ENCODE peak calls at places on chromosome 15, in four cellular contexts. F is psoas muscle, C is SJSA1, X is ovary. L is an unnamed sample. For H3K9me3 and H3K4me1, the result is how much of the 10 kb centered on the place peaks cover.

GRCh38 chr15:60000113-60000823 is 3.8 kb upstream of the FOXB1 start:
- DNase-seq in F (no peak), C (no peak), X (no peak), L (no peak)

GRCh38 chr15:77418341-77419049 is 1.4 kb downstream of the PEAK1 start:
- DNase-seq in F (no peak), C (no peak), X (no peak), L (no peak)

GRCh38 chr15:66580643-66581042 is 14.8 kb upstream of the LCTL start:
- DNase-seq in F (peak), C (peak), X (no peak), L (no peak)

GRCh38 chr15:85865070-85865684 is 70.5 kb upstream of the KLHL25 start:
- DNase-seq in F (peak), C (peak), X (no peak), L (no peak)

GRCh38 chr15:64864080-64864479 is 22.4 kb downstream of the PLEKHO2 start:
- DNase-seq in F (no peak), C (no peak), X (no peak), L (no peak)

GRCh38 chr15:65055201-65055870 is 10.1 kb downstream of the SLC51B start:
- DNase-seq in F (no peak), C (peak), X (no peak), L (no peak)

GRCh38 chr15:31298707-31299172 is 27.9 kb upstream of the KLF13 start:
- DNase-seq in F (no peak), C (peak), X (no peak), L (no peak)

GRCh38 chr15:35741881-35742280 is 195.9 kb upstream of the DPH6 start:
- DNase-seq in F (no peak), C (no peak), X (no peak), L (no peak)

GRCh38 chr15:39135989-39136388 is 444.9 kb upstream of the THBS1 start:
- DNase-seq in F (no peak), C (peak), X (no peak), L (no peak)

GRCh38 chr15:39803016-39803415 is 20.4 kb upstream of the FSIP1 start:
- DNase-seq in F (no peak), C (no peak), X (no peak), L (no peak)

GRCh38 chr15:57782731-57783130 is 76.2 kb downstream of the POLR2M start:
- DNase-seq in F (no peak), C (no peak), X (no peak), L (no peak)

GRCh38 chr15:70100495-70101331 is 3.0 kb upstream of the TLE3 start:
- DNase-seq in F (peak), C (peak), X (peak), L (peak)

GRCh38 chr15:89500397-89501270 is 4.3 kb upstream of the RHCG start:
- DNase-seq in F (no peak), C (no peak), X (no peak), L (no peak)

GRCh38 chr15:58448906-58449305 is 17.1 kb downstream of the LIPC start:
- DNase-seq in F (no peak), C (no peak), X (no peak), L (no peak)

GRCh38 chr15:81002004-81002253 is 1.2 kb downstream of the TLNRD1 start:
- DNase-seq in F (no peak), C (no peak), X (no peak), L (no peak)

GRCh38 chr15:40245666-40246065 is 6.8 kb downstream of the PAK6 start:
- DNase-seq in F (no peak), C (peak), X (peak), L (no peak)

GRCh38 chr15:78341057-78341763 is 1.1 kb downstream of the CRABP1 start:
- DNase-seq in F (no peak), C (no peak), X (no peak), L (no peak)

GRCh38 chr15:66951531-66951930 is 113.9 kb upstream of the SMAD3 start:
- DNase-seq in F (no peak), C (no peak), X (no peak), L (no peak)

GRCh38 chr15:31419820-31420219 is 93.2 kb downstream of the KLF13 start:
- DNase-seq in F (no peak), C (no peak), X (no peak), L (no peak)

GRCh38 chr15:57356636-57357035 is 19.7 kb upstream of the CGNL1 start:
- DNase-seq in F (no peak), C (peak), X (no peak), L (no peak)

GRCh38 chr15:43775411-43775965 is 1.3 kb downstream of the ELL3 start:
- DNase-seq in F (peak), C (peak), X (peak), L (no peak)

GRCh38 chr15:25072857-25073476 is 118.2 kb downstream of the SNRPN start:
- DNase-seq in F (no peak), C (no peak), X (no peak), L (no peak)
- H3K9me3 ChIP-seq in F (half or more), C (half or more), X (under half), L (half or more)

GRCh38 chr15:63509056-63509696 is 4.8 kb downstream of the USP3 start:
- DNase-seq in F (no peak), C (no peak), X (no peak), L (no peak)

GRCh38 chr15:63509933-63510547 is 5.6 kb downstream of the USP3 start:
- DNase-seq in F (no peak), C (no peak), X (no peak), L (no peak)

GRCh38 chr15:63512148-63512547 is 7.8 kb downstream of the USP3 start:
- DNase-seq in F (no peak), C (no peak), X (no peak), L (no peak)

GRCh38 chr15:63507878-63508818 is 3.8 kb downstream of the USP3 start:
- DNase-seq in F (no peak), C (no peak), X (no peak), L (no peak)

GRCh38 chr15:63510548-63510940 is 6.2 kb downstream of the USP3 start:
- DNase-seq in F (no peak), C (no peak), X (no peak), L (no peak)
- H3K4me1 ChIP-seq in F (half or more), C (under half), X (under half), L (half or more)

GRCh38 chr15:25249236-25250010 is 189.4 kb downstream of the UBE3A start:
- DNase-seq in F (no peak), C (no peak), X (peak), L (no peak)
- H3K9me3 ChIP-seq in F (under half), C (under half), X (under half), L (under half)

DNA sequence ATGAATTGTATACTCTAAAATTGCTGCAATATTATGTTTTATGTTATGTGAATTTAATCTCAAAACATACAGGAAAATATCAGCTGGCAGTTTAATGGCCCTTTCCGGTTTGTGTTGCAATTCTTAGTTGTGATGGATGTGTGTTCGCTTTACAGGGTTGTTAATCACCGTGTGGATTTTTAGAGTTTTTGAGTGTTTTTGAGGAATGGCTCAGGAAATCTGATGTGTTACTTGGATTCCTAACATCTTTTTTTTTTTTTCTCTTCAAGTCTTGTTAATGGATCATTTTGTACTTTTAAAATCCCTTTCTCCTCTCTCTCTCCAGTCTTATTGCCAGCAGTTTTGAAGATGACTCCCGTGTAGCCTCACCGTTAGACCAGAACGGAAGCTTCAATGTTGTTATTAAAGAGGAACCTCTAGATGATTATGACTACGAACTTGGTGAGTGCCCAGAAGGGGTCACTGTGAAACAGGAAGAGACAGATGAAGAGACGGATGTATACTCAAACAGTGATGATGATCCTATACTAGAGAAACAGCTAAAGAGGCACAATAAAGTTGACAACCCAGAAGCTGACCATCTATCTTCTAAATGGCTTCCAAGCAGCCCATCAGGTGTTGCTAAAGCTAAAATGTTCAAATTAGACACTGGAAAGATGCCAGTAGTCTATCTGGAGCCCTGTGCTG is 35.7 kb downstream of the MGA start:
- DNase-seq in F (no peak), C (no peak), X (no peak), L (peak)
- H3K4me1 ChIP-seq in F (under half), C (under half), X (under half), L (under half)